ENCODE peak calls at places on chromosome 17, in nine cellular contexts. One of them, this sample, is unnamed.

GRCh38 chr17:1486802-1487695 is 5.4 kb downstream of the MYO1C start:
- DNase-seq in stimulated activated CD4-positive, alpha-beta T cell treated with anti-CD3 and anti-CD28 coated beads, Interleukin-4, amount 100 ng/mL, for 24 hours: peak
- DNase-seq in activated gamma-delta T cell treated with anti-CD3 and anti-CD28 coated beads, Interleukin-2, amount 50 U/mL, for 16 hours: peak
- DNase-seq in activated CD4-positive, alpha-beta memory T cell treated with anti-CD3 and anti-CD28 coated beads, Interleukin-2, amount 10 ng/mL, durations not matched to agents 7 days and 5 days: peak
- DNase-seq in fibroblast of villous mesenchyme: peak
- DNase-seq in GM19239: peak
- DNase-seq in CD4-positive, alpha-beta memory T cell: peak
- DNase-seq in smooth muscle cell of the brain vasculature: peak
- DNase-seq in amniotic stem cell: no peak
- DNase-seq in this sample: no peak

GRCh38 chr17:53106886-53107285 is 715.8 kb upstream of the KIF2B start:
- DNase-seq in smooth muscle cell of the brain vasculature: no peak
- DNase-seq in amniotic stem cell: no peak
- DNase-seq in CD4-positive, alpha-beta memory T cell: no peak
- DNase-seq in activated gamma-delta T cell treated with anti-CD3 and anti-CD28 coated beads, Interleukin-2, amount 50 U/mL, for 16 hours: no peak
- DNase-seq in activated CD4-positive, alpha-beta memory T cell treated with anti-CD3 and anti-CD28 coated beads, Interleukin-2, amount 10 ng/mL, durations not matched to agents 7 days and 5 days: no peak
- DNase-seq in fibroblast of villous mesenchyme: no peak
- DNase-seq in stimulated activated CD4-positive, alpha-beta T cell treated with anti-CD3 and anti-CD28 coated beads, Interleukin-4, amount 100 ng/mL, for 24 hours: no peak
- DNase-seq in GM19239: no peak
- DNase-seq in this sample: no peak

GRCh38 chr17:58337600-58338453 is 9.2 kb upstream of the TSPOAP1 start:
- DNase-seq in GM19239: no peak
- DNase-seq in activated gamma-delta T cell treated with anti-CD3 and anti-CD28 coated beads, Interleukin-2, amount 50 U/mL, for 16 hours: peak
- DNase-seq in smooth muscle cell of the brain vasculature: no peak
- DNase-seq in CD4-positive, alpha-beta memory T cell: peak
- DNase-seq in fibroblast of villous mesenchyme: peak
- DNase-seq in activated CD4-positive, alpha-beta memory T cell treated with anti-CD3 and anti-CD28 coated beads, Interleukin-2, amount 10 ng/mL, durations not matched to agents 7 days and 5 days: peak
- DNase-seq in amniotic stem cell: no peak
- DNase-seq in stimulated activated CD4-positive, alpha-beta T cell treated with anti-CD3 and anti-CD28 coated beads, Interleukin-4, amount 100 ng/mL, for 24 hours: peak
- DNase-seq in this sample: no peak

GRCh38 chr17:44110823-44111633 is 12.4 kb downstream of the HDAC5 start:
- DNase-seq in fibroblast of villous mesenchyme: peak
- DNase-seq in GM19239: peak
- DNase-seq in amniotic stem cell: peak
- DNase-seq in stimulated activated CD4-positive, alpha-beta T cell treated with anti-CD3 and anti-CD28 coated beads, Interleukin-4, amount 100 ng/mL, for 24 hours: peak
- DNase-seq in smooth muscle cell of the brain vasculature: peak
- DNase-seq in activated gamma-delta T cell treated with anti-CD3 and anti-CD28 coated beads, Interleukin-2, amount 50 U/mL, for 16 hours: peak
- DNase-seq in activated CD4-positive, alpha-beta memory T cell treated with anti-CD3 and anti-CD28 coated beads, Interleukin-2, amount 10 ng/mL, durations not matched to agents 7 days and 5 days: peak
- DNase-seq in CD4-positive, alpha-beta memory T cell: peak
- DNase-seq in this sample: peak

GRCh38 chr17:41785091-41785875 is 1.2 kb downstream of the JUP start:
- DNase-seq in GM19239: no peak
- DNase-seq in smooth muscle cell of the brain vasculature: no peak
- DNase-seq in activated CD4-positive, alpha-beta memory T cell treated with anti-CD3 and anti-CD28 coated beads, Interleukin-2, amount 10 ng/mL, durations not matched to agents 7 days and 5 days: no peak
- DNase-seq in stimulated activated CD4-positive, alpha-beta T cell treated with anti-CD3 and anti-CD28 coated beads, Interleukin-4, amount 100 ng/mL, for 24 hours: no peak
- DNase-seq in CD4-positive, alpha-beta memory T cell: no peak
- DNase-seq in activated gamma-delta T cell treated with anti-CD3 and anti-CD28 coated beads, Interleukin-2, amount 50 U/mL, for 16 hours: no peak
- DNase-seq in amniotic stem cell: no peak
- DNase-seq in fibroblast of villous mesenchyme: peak
- DNase-seq in this sample: no peak

GRCh38 chr17:42475853-42476252 is 17.2 kb downstream of the ATP6V0A1 start:
- DNase-seq in stimulated activated CD4-positive, alpha-beta T cell treated with anti-CD3 and anti-CD28 coated beads, Interleukin-4, amount 100 ng/mL, for 24 hours: no peak
- DNase-seq in activated CD4-positive, alpha-beta memory T cell treated with anti-CD3 and anti-CD28 coated beads, Interleukin-2, amount 10 ng/mL, durations not matched to agents 7 days and 5 days: no peak
- DNase-seq in GM19239: no peak
- DNase-seq in activated gamma-delta T cell treated with anti-CD3 and anti-CD28 coated beads, Interleukin-2, amount 50 U/mL, for 16 hours: no peak
- DNase-seq in CD4-positive, alpha-beta memory T cell: no peak
- DNase-seq in smooth muscle cell of the brain vasculature: no peak
- DNase-seq in fibroblast of villous mesenchyme: peak
- DNase-seq in amniotic stem cell: no peak
- DNase-seq in this sample: no peak

GRCh38 chr17:82531431-82531881 is 11.9 kb downstream of the FOXK2 start:
- DNase-seq in CD4-positive, alpha-beta memory T cell: no peak
- DNase-seq in smooth muscle cell of the brain vasculature: no peak
- DNase-seq in amniotic stem cell: peak
- DNase-seq in fibroblast of villous mesenchyme: peak
- DNase-seq in stimulated activated CD4-positive, alpha-beta T cell treated with anti-CD3 and anti-CD28 coated beads, Interleukin-4, amount 100 ng/mL, for 24 hours: no peak
- DNase-seq in activated CD4-positive, alpha-beta memory T cell treated with anti-CD3 and anti-CD28 coated beads, Interleukin-2, amount 10 ng/mL, durations not matched to agents 7 days and 5 days: no peak
- DNase-seq in GM19239: no peak
- DNase-seq in activated gamma-delta T cell treated with anti-CD3 and anti-CD28 coated beads, Interleukin-2, amount 50 U/mL, for 16 hours: no peak
- DNase-seq in this sample: no peak

GRCh38 chr17:12256380-12256995 is 235.8 kb downstream of the MAP2K4 start:
- DNase-seq in activated gamma-delta T cell treated with anti-CD3 and anti-CD28 coated beads, Interleukin-2, amount 50 U/mL, for 16 hours: no peak
- DNase-seq in smooth muscle cell of the brain vasculature: peak
- DNase-seq in fibroblast of villous mesenchyme: peak
- DNase-seq in amniotic stem cell: peak
- DNase-seq in GM19239: peak
- DNase-seq in activated CD4-positive, alpha-beta memory T cell treated with anti-CD3 and anti-CD28 coated beads, Interleukin-2, amount 10 ng/mL, durations not matched to agents 7 days and 5 days: no peak
- DNase-seq in CD4-positive, alpha-beta memory T cell: no peak
- DNase-seq in stimulated activated CD4-positive, alpha-beta T cell treated with anti-CD3 and anti-CD28 coated beads, Interleukin-4, amount 100 ng/mL, for 24 hours: no peak
- DNase-seq in this sample: no peak

GRCh38 chr17:77824780-77825280 is 133.7 kb upstream of the TNRC6C start:
- DNase-seq in GM19239: no peak
- DNase-seq in activated CD4-positive, alpha-beta memory T cell treated with anti-CD3 and anti-CD28 coated beads, Interleukin-2, amount 10 ng/mL, durations not matched to agents 7 days and 5 days: no peak
- DNase-seq in activated gamma-delta T cell treated with anti-CD3 and anti-CD28 coated beads, Interleukin-2, amount 50 U/mL, for 16 hours: no peak
- DNase-seq in fibroblast of villous mesenchyme: no peak
- DNase-seq in amniotic stem cell: no peak
- DNase-seq in smooth muscle cell of the brain vasculature: no peak
- DNase-seq in stimulated activated CD4-positive, alpha-beta T cell treated with anti-CD3 and anti-CD28 coated beads, Interleukin-4, amount 100 ng/mL, for 24 hours: no peak
- DNase-seq in CD4-positive, alpha-beta memory T cell: no peak
- DNase-seq in this sample: no peak

GRCh38 chr17:65609303-65609702 is 47.9 kb upstream of the AXIN2 start:
- DNase-seq in activated CD4-positive, alpha-beta memory T cell treated with anti-CD3 and anti-CD28 coated beads, Interleukin-2, amount 10 ng/mL, durations not matched to agents 7 days and 5 days: no peak
- DNase-seq in fibroblast of villous mesenchyme: peak
- DNase-seq in GM19239: no peak
- DNase-seq in activated gamma-delta T cell treated with anti-CD3 and anti-CD28 coated beads, Interleukin-2, amount 50 U/mL, for 16 hours: no peak
- DNase-seq in stimulated activated CD4-positive, alpha-beta T cell treated with anti-CD3 and anti-CD28 coated beads, Interleukin-4, amount 100 ng/mL, for 24 hours: no peak
- DNase-seq in smooth muscle cell of the brain vasculature: no peak
- DNase-seq in amniotic stem cell: no peak
- DNase-seq in CD4-positive, alpha-beta memory T cell: no peak
- DNase-seq in this sample: no peak

GRCh38 chr17:75557075-75557851 is 30.3 kb upstream of the MYO15B start:
- DNase-seq in stimulated activated CD4-positive, alpha-beta T cell treated with anti-CD3 and anti-CD28 coated beads, Interleukin-4, amount 100 ng/mL, for 24 hours: no peak
- DNase-seq in CD4-positive, alpha-beta memory T cell: no peak
- DNase-seq in amniotic stem cell: no peak
- DNase-seq in GM19239: no peak
- DNase-seq in activated CD4-positive, alpha-beta memory T cell treated with anti-CD3 and anti-CD28 coated beads, Interleukin-2, amount 10 ng/mL, durations not matched to agents 7 days and 5 days: no peak
- DNase-seq in smooth muscle cell of the brain vasculature: no peak
- DNase-seq in fibroblast of villous mesenchyme: peak
- DNase-seq in activated gamma-delta T cell treated with anti-CD3 and anti-CD28 coated beads, Interleukin-2, amount 50 U/mL, for 16 hours: no peak
- DNase-seq in this sample: no peak

GRCh38 chr17:30586818-30587595 is 109.8 kb downstream of the GOSR1 start:
- DNase-seq in smooth muscle cell of the brain vasculature: no peak
- DNase-seq in fibroblast of villous mesenchyme: peak
- DNase-seq in CD4-positive, alpha-beta memory T cell: no peak
- DNase-seq in activated CD4-positive, alpha-beta memory T cell treated with anti-CD3 and anti-CD28 coated beads, Interleukin-2, amount 10 ng/mL, durations not matched to agents 7 days and 5 days: no peak
- DNase-seq in stimulated activated CD4-positive, alpha-beta T cell treated with anti-CD3 and anti-CD28 coated beads, Interleukin-4, amount 100 ng/mL, for 24 hours: no peak
- DNase-seq in GM19239: no peak
- DNase-seq in activated gamma-delta T cell treated with anti-CD3 and anti-CD28 coated beads, Interleukin-2, amount 50 U/mL, for 16 hours: no peak
- DNase-seq in amniotic stem cell: no peak
- DNase-seq in this sample: no peak

GRCh38 chr17:3603119-3603869 is 5.9 kb downstream of the TRPV1 start:
- DNase-seq in activated gamma-delta T cell treated with anti-CD3 and anti-CD28 coated beads, Interleukin-2, amount 50 U/mL, for 16 hours: no peak
- DNase-seq in smooth muscle cell of the brain vasculature: no peak
- DNase-seq in stimulated activated CD4-positive, alpha-beta T cell treated with anti-CD3 and anti-CD28 coated beads, Interleukin-4, amount 100 ng/mL, for 24 hours: no peak
- DNase-seq in activated CD4-positive, alpha-beta memory T cell treated with anti-CD3 and anti-CD28 coated beads, Interleukin-2, amount 10 ng/mL, durations not matched to agents 7 days and 5 days: no peak
- DNase-seq in GM19239: no peak
- DNase-seq in amniotic stem cell: no peak
- DNase-seq in CD4-positive, alpha-beta memory T cell: no peak
- DNase-seq in fibroblast of villous mesenchyme: peak
- DNase-seq in this sample: no peak

GRCh38 chr17:50157891-50158290 is 7.4 kb upstream of the PPP1R9B start:
- DNase-seq in GM19239: no peak
- DNase-seq in stimulated activated CD4-positive, alpha-beta T cell treated with anti-CD3 and anti-CD28 coated beads, Interleukin-4, amount 100 ng/mL, for 24 hours: no peak
- DNase-seq in CD4-positive, alpha-beta memory T cell: no peak
- DNase-seq in amniotic stem cell: no peak
- DNase-seq in fibroblast of villous mesenchyme: no peak
- DNase-seq in activated CD4-positive, alpha-beta memory T cell treated with anti-CD3 and anti-CD28 coated beads, Interleukin-2, amount 10 ng/mL, durations not matched to agents 7 days and 5 days: peak
- DNase-seq in activated gamma-delta T cell treated with anti-CD3 and anti-CD28 coated beads, Interleukin-2, amount 50 U/mL, for 16 hours: no peak
- DNase-seq in smooth muscle cell of the brain vasculature: no peak
- DNase-seq in this sample: no peak

GRCh38 chr17:51397361-51398127 is 137.2 kb downstream of the UTP18 start:
- DNase-seq in CD4-positive, alpha-beta memory T cell: no peak
- DNase-seq in activated gamma-delta T cell treated with anti-CD3 and anti-CD28 coated beads, Interleukin-2, amount 50 U/mL, for 16 hours: no peak
- DNase-seq in stimulated activated CD4-positive, alpha-beta T cell treated with anti-CD3 and anti-CD28 coated beads, Interleukin-4, amount 100 ng/mL, for 24 hours: no peak
- DNase-seq in smooth muscle cell of the brain vasculature: peak
- DNase-seq in activated CD4-positive, alpha-beta memory T cell treated with anti-CD3 and anti-CD28 coated beads, Interleukin-2, amount 10 ng/mL, durations not matched to agents 7 days and 5 days: no peak
- DNase-seq in GM19239: no peak
- DNase-seq in amniotic stem cell: no peak
- DNase-seq in fibroblast of villous mesenchyme: no peak
- DNase-seq in this sample: no peak

GRCh38 chr17:79800325-79801155 is 3.7 kb upstream of the CBX8 start:
- DNase-seq in amniotic stem cell: no peak
- DNase-seq in activated CD4-positive, alpha-beta memory T cell treated with anti-CD3 and anti-CD28 coated beads, Interleukin-2, amount 10 ng/mL, durations not matched to agents 7 days and 5 days: peak
- DNase-seq in fibroblast of villous mesenchyme: peak
- DNase-seq in smooth muscle cell of the brain vasculature: no peak
- DNase-seq in activated gamma-delta T cell treated with anti-CD3 and anti-CD28 coated beads, Interleukin-2, amount 50 U/mL, for 16 hours: no peak
- DNase-seq in stimulated activated CD4-positive, alpha-beta T cell treated with anti-CD3 and anti-CD28 coated beads, Interleukin-4, amount 100 ng/mL, for 24 hours: peak
- DNase-seq in GM19239: no peak
- DNase-seq in CD4-positive, alpha-beta memory T cell: no peak
- DNase-seq in this sample: no peak

GRCh38 chr17:78707923-78708322 is 74.2 kb downstream of the CYTH1 start:
- DNase-seq in stimulated activated CD4-positive, alpha-beta T cell treated with anti-CD3 and anti-CD28 coated beads, Interleukin-4, amount 100 ng/mL, for 24 hours: no peak
- DNase-seq in activated gamma-delta T cell treated with anti-CD3 and anti-CD28 coated beads, Interleukin-2, amount 50 U/mL, for 16 hours: no peak
- DNase-seq in smooth muscle cell of the brain vasculature: no peak
- DNase-seq in GM19239: no peak
- DNase-seq in fibroblast of villous mesenchyme: no peak
- DNase-seq in CD4-positive, alpha-beta memory T cell: no peak
- DNase-seq in activated CD4-positive, alpha-beta memory T cell treated with anti-CD3 and anti-CD28 coated beads, Interleukin-2, amount 10 ng/mL, durations not matched to agents 7 days and 5 days: no peak
- DNase-seq in amniotic stem cell: no peak
- DNase-seq in this sample: no peak

GRCh38 chr17:59884861-59885260 is 7.9 kb downstream of the TUBD1 start:
- DNase-seq in GM19239: no peak
- DNase-seq in stimulated activated CD4-positive, alpha-beta T cell treated with anti-CD3 and anti-CD28 coated beads, Interleukin-4, amount 100 ng/mL, for 24 hours: no peak
- DNase-seq in smooth muscle cell of the brain vasculature: no peak
- DNase-seq in amniotic stem cell: no peak
- DNase-seq in activated gamma-delta T cell treated with anti-CD3 and anti-CD28 coated beads, Interleukin-2, amount 50 U/mL, for 16 hours: no peak
- DNase-seq in fibroblast of villous mesenchyme: no peak
- DNase-seq in CD4-positive, alpha-beta memory T cell: no peak
- DNase-seq in activated CD4-positive, alpha-beta memory T cell treated with anti-CD3 and anti-CD28 coated beads, Interleukin-2, amount 10 ng/mL, durations not matched to agents 7 days and 5 days: no peak
- DNase-seq in this sample: no peak

GRCh38 chr17:21283482-21284318 is 811 bp upstream of the MAP2K3 start:
- DNase-seq in fibroblast of villous mesenchyme: no peak
- DNase-seq in activated CD4-positive, alpha-beta memory T cell treated with anti-CD3 and anti-CD28 coated beads, Interleukin-2, amount 10 ng/mL, durations not matched to agents 7 days and 5 days: no peak
- DNase-seq in activated gamma-delta T cell treated with anti-CD3 and anti-CD28 coated beads, Interleukin-2, amount 50 U/mL, for 16 hours: no peak
- DNase-seq in GM19239: no peak
- DNase-seq in amniotic stem cell: no peak
- DNase-seq in smooth muscle cell of the brain vasculature: no peak
- DNase-seq in stimulated activated CD4-positive, alpha-beta T cell treated with anti-CD3 and anti-CD28 coated beads, Interleukin-4, amount 100 ng/mL, for 24 hours: peak
- DNase-seq in CD4-positive, alpha-beta memory T cell: peak
- DNase-seq in this sample: no peak

GRCh38 chr17:76697702-76698465 is 12.9 kb downstream of the MXRA7 start:
- DNase-seq in CD4-positive, alpha-beta memory T cell: no peak
- DNase-seq in activated gamma-delta T cell treated with anti-CD3 and anti-CD28 coated beads, Interleukin-2, amount 50 U/mL, for 16 hours: no peak
- DNase-seq in GM19239: no peak
- DNase-seq in smooth muscle cell of the brain vasculature: no peak
- DNase-seq in fibroblast of villous mesenchyme: peak
- DNase-seq in stimulated activated CD4-positive, alpha-beta T cell treated with anti-CD3 and anti-CD28 coated beads, Interleukin-4, amount 100 ng/mL, for 24 hours: no peak
- DNase-seq in activated CD4-positive, alpha-beta memory T cell treated with anti-CD3 and anti-CD28 coated beads, Interleukin-2, amount 10 ng/mL, durations not matched to agents 7 days and 5 days: no peak
- DNase-seq in amniotic stem cell: no peak
- DNase-seq in this sample: no peak

GRCh38 chr17:83162035-83162745 is 82.8 kb downstream of the METRNL start:
- DNase-seq in fibroblast of villous mesenchyme: no peak
- DNase-seq in CD4-positive, alpha-beta memory T cell: no peak
- DNase-seq in GM19239: no peak
- DNase-seq in activated gamma-delta T cell treated with anti-CD3 and anti-CD28 coated beads, Interleukin-2, amount 50 U/mL, for 16 hours: no peak
- DNase-seq in smooth muscle cell of the brain vasculature: no peak
- DNase-seq in stimulated activated CD4-positive, alpha-beta T cell treated with anti-CD3 and anti-CD28 coated beads, Interleukin-4, amount 100 ng/mL, for 24 hours: no peak
- DNase-seq in amniotic stem cell: no peak
- DNase-seq in activated CD4-positive, alpha-beta memory T cell treated with anti-CD3 and anti-CD28 coated beads, Interleukin-2, amount 10 ng/mL, durations not matched to agents 7 days and 5 days: peak
- DNase-seq in this sample: no peak

GRCh38 chr17:9700754-9701476 is 55.6 kb downstream of the USP43 start:
- DNase-seq in amniotic stem cell: no peak
- DNase-seq in activated gamma-delta T cell treated with anti-CD3 and anti-CD28 coated beads, Interleukin-2, amount 50 U/mL, for 16 hours: no peak
- DNase-seq in CD4-positive, alpha-beta memory T cell: no peak
- DNase-seq in activated CD4-positive, alpha-beta memory T cell treated with anti-CD3 and anti-CD28 coated beads, Interleukin-2, amount 10 ng/mL, durations not matched to agents 7 days and 5 days: no peak
- DNase-seq in smooth muscle cell of the brain vasculature: no peak
- DNase-seq in GM19239: no peak
- DNase-seq in fibroblast of villous mesenchyme: peak
- DNase-seq in stimulated activated CD4-positive, alpha-beta T cell treated with anti-CD3 and anti-CD28 coated beads, Interleukin-4, amount 100 ng/mL, for 24 hours: no peak
- DNase-seq in this sample: no peak

GRCh38 chr17:45265823-45266222 is 3.9 kb upstream of the SPATA32 start:
- DNase-seq in GM19239: no peak
- DNase-seq in stimulated activated CD4-positive, alpha-beta T cell treated with anti-CD3 and anti-CD28 coated beads, Interleukin-4, amount 100 ng/mL, for 24 hours: no peak
- DNase-seq in fibroblast of villous mesenchyme: peak
- DNase-seq in amniotic stem cell: peak
- DNase-seq in activated CD4-positive, alpha-beta memory T cell treated with anti-CD3 and anti-CD28 coated beads, Interleukin-2, amount 10 ng/mL, durations not matched to agents 7 days and 5 days: no peak
- DNase-seq in CD4-positive, alpha-beta memory T cell: no peak
- DNase-seq in activated gamma-delta T cell treated with anti-CD3 and anti-CD28 coated beads, Interleukin-2, amount 50 U/mL, for 16 hours: no peak
- DNase-seq in smooth muscle cell of the brain vasculature: no peak
- DNase-seq in this sample: no peak

GRCh38 chr17:40191237-40192208 is 14.3 kb downstream of the RAPGEFL1 start:
- DNase-seq in CD4-positive, alpha-beta memory T cell: peak
- DNase-seq in GM19239: peak
- DNase-seq in activated CD4-positive, alpha-beta memory T cell treated with anti-CD3 and anti-CD28 coated beads, Interleukin-2, amount 10 ng/mL, durations not matched to agents 7 days and 5 days: peak
- DNase-seq in smooth muscle cell of the brain vasculature: no peak
- DNase-seq in fibroblast of villous mesenchyme: peak
- DNase-seq in activated gamma-delta T cell treated with anti-CD3 and anti-CD28 coated beads, Interleukin-2, amount 50 U/mL, for 16 hours: peak
- DNase-seq in stimulated activated CD4-positive, alpha-beta T cell treated with anti-CD3 and anti-CD28 coated beads, Interleukin-4, amount 100 ng/mL, for 24 hours: peak
- DNase-seq in amniotic stem cell: peak
- DNase-seq in this sample: no peak

GRCh38 chr17:27384261-27384701 is 72.0 kb upstream of the KSR1 start:
- DNase-seq in fibroblast of villous mesenchyme: peak
- DNase-seq in amniotic stem cell: peak
- DNase-seq in GM19239: no peak
- DNase-seq in smooth muscle cell of the brain vasculature: peak
- DNase-seq in CD4-positive, alpha-beta memory T cell: no peak
- DNase-seq in activated CD4-positive, alpha-beta memory T cell treated with anti-CD3 and anti-CD28 coated beads, Interleukin-2, amount 10 ng/mL, durations not matched to agents 7 days and 5 days: no peak
- DNase-seq in activated gamma-delta T cell treated with anti-CD3 and anti-CD28 coated beads, Interleukin-2, amount 50 U/mL, for 16 hours: no peak
- DNase-seq in stimulated activated CD4-positive, alpha-beta T cell treated with anti-CD3 and anti-CD28 coated beads, Interleukin-4, amount 100 ng/mL, for 24 hours: no peak
- DNase-seq in this sample: no peak

GRCh38 chr17:74853048-74853397 is 6.7 kb downstream of the GRIN2C start:
- DNase-seq in GM19239: no peak
- DNase-seq in fibroblast of villous mesenchyme: no peak
- DNase-seq in activated gamma-delta T cell treated with anti-CD3 and anti-CD28 coated beads, Interleukin-2, amount 50 U/mL, for 16 hours: no peak
- DNase-seq in stimulated activated CD4-positive, alpha-beta T cell treated with anti-CD3 and anti-CD28 coated beads, Interleukin-4, amount 100 ng/mL, for 24 hours: no peak
- DNase-seq in smooth muscle cell of the brain vasculature: no peak
- DNase-seq in activated CD4-positive, alpha-beta memory T cell treated with anti-CD3 and anti-CD28 coated beads, Interleukin-2, amount 10 ng/mL, durations not matched to agents 7 days and 5 days: no peak
- DNase-seq in amniotic stem cell: no peak
- DNase-seq in CD4-positive, alpha-beta memory T cell: no peak
- DNase-seq in this sample: no peak

GRCh38 chr17:46818929-46819859 is 702 bp upstream of the WNT3 start:
- DNase-seq in stimulated activated CD4-positive, alpha-beta T cell treated with anti-CD3 and anti-CD28 coated beads, Interleukin-4, amount 100 ng/mL, for 24 hours: no peak
- DNase-seq in activated CD4-positive, alpha-beta memory T cell treated with anti-CD3 and anti-CD28 coated beads, Interleukin-2, amount 10 ng/mL, durations not matched to agents 7 days and 5 days: no peak
- DNase-seq in activated gamma-delta T cell treated with anti-CD3 and anti-CD28 coated beads, Interleukin-2, amount 50 U/mL, for 16 hours: no peak
- DNase-seq in fibroblast of villous mesenchyme: no peak
- DNase-seq in smooth muscle cell of the brain vasculature: no peak
- DNase-seq in CD4-positive, alpha-beta memory T cell: no peak
- DNase-seq in GM19239: peak
- DNase-seq in amniotic stem cell: no peak
- DNase-seq in this sample: no peak

GRCh38 chr17:71398706-71399620 is 721.9 kb upstream of the SOX9 start:
- DNase-seq in stimulated activated CD4-positive, alpha-beta T cell treated with anti-CD3 and anti-CD28 coated beads, Interleukin-4, amount 100 ng/mL, for 24 hours: no peak
- DNase-seq in activated gamma-delta T cell treated with anti-CD3 and anti-CD28 coated beads, Interleukin-2, amount 50 U/mL, for 16 hours: no peak
- DNase-seq in CD4-positive, alpha-beta memory T cell: no peak
- DNase-seq in GM19239: no peak
- DNase-seq in activated CD4-positive, alpha-beta memory T cell treated with anti-CD3 and anti-CD28 coated beads, Interleukin-2, amount 10 ng/mL, durations not matched to agents 7 days and 5 days: no peak
- DNase-seq in amniotic stem cell: no peak
- DNase-seq in fibroblast of villous mesenchyme: peak
- DNase-seq in smooth muscle cell of the brain vasculature: no peak
- DNase-seq in this sample: no peak

GRCh38 chr17:33667671-33668070 is 374.6 kb upstream of the ASIC2 start:
- DNase-seq in smooth muscle cell of the brain vasculature: no peak
- DNase-seq in activated gamma-delta T cell treated with anti-CD3 and anti-CD28 coated beads, Interleukin-2, amount 50 U/mL, for 16 hours: no peak
- DNase-seq in amniotic stem cell: no peak
- DNase-seq in CD4-positive, alpha-beta memory T cell: no peak
- DNase-seq in fibroblast of villous mesenchyme: peak
- DNase-seq in activated CD4-positive, alpha-beta memory T cell treated with anti-CD3 and anti-CD28 coated beads, Interleukin-2, amount 10 ng/mL, durations not matched to agents 7 days and 5 days: no peak
- DNase-seq in stimulated activated CD4-positive, alpha-beta T cell treated with anti-CD3 and anti-CD28 coated beads, Interleukin-4, amount 100 ng/mL, for 24 hours: no peak
- DNase-seq in GM19239: no peak
- DNase-seq in this sample: no peak

GRCh38 chr17:61720016-61720795 is 129.2 kb upstream of the NACA2 start:
- DNase-seq in activated CD4-positive, alpha-beta memory T cell treated with anti-CD3 and anti-CD28 coated beads, Interleukin-2, amount 10 ng/mL, durations not matched to agents 7 days and 5 days: no peak
- DNase-seq in activated gamma-delta T cell treated with anti-CD3 and anti-CD28 coated beads, Interleukin-2, amount 50 U/mL, for 16 hours: no peak
- DNase-seq in GM19239: no peak
- DNase-seq in stimulated activated CD4-positive, alpha-beta T cell treated with anti-CD3 and anti-CD28 coated beads, Interleukin-4, amount 100 ng/mL, for 24 hours: no peak
- DNase-seq in CD4-positive, alpha-beta memory T cell: no peak
- DNase-seq in amniotic stem cell: no peak
- DNase-seq in fibroblast of villous mesenchyme: peak
- DNase-seq in smooth muscle cell of the brain vasculature: no peak
- DNase-seq in this sample: no peak

GRCh38 chr17:1590031-1590746 is 27.6 kb upstream of the PITPNA start:
- DNase-seq in fibroblast of villous mesenchyme: peak
- DNase-seq in stimulated activated CD4-positive, alpha-beta T cell treated with anti-CD3 and anti-CD28 coated beads, Interleukin-4, amount 100 ng/mL, for 24 hours: peak
- DNase-seq in CD4-positive, alpha-beta memory T cell: no peak
- DNase-seq in GM19239: no peak
- DNase-seq in smooth muscle cell of the brain vasculature: no peak
- DNase-seq in activated CD4-positive, alpha-beta memory T cell treated with anti-CD3 and anti-CD28 coated beads, Interleukin-2, amount 10 ng/mL, durations not matched to agents 7 days and 5 days: no peak
- DNase-seq in activated gamma-delta T cell treated with anti-CD3 and anti-CD28 coated beads, Interleukin-2, amount 50 U/mL, for 16 hours: no peak
- DNase-seq in amniotic stem cell: peak
- DNase-seq in this sample: no peak

This sample was measured in cortex of kidney.